ENCODE peak calls at places on chromosomes 1 and 21, in six cellular contexts. O is colonic mucosa, T is HCT116, B is cardiac muscle cell, P is sigmoid colon, K is fibroblast of lung. E is an unnamed sample.

GRCh38 chr1:17200756-17201155 is 4.2 kb upstream of the PADI1 start:
- DNase-seq in O (no peak), T (no peak), B (no peak), P (no peak), K (no peak), E (no peak)

GRCh38 chr1:112247036-112247597 is 148.9 kb upstream of the CTTNBP2NL start:
- DNase-seq in O (no peak), T (no peak), B (no peak), P (no peak), K (no peak), E (no peak)

GRCh38 chr1:111879086-111879485 is 110.4 kb downstream of the KCND3 start:
- DNase-seq in O (no peak), T (no peak), B (no peak), P (no peak), K (no peak), E (no peak)

GRCh38 chr21:42764443-42764760 is 111.0 kb downstream of the PDE9A start:
- DNase-seq in O (no peak), T (no peak), B (no peak), P (no peak), K (no peak), E (no peak)

GRCh38 chr1:172089768-172090510 is 248.6 kb downstream of the DNM3 start:
- DNase-seq in O (peak), T (peak), B (peak), P (peak), K (peak), E (peak)

GRCh38 chr1:230948301-230948700 is 30.4 kb downstream of the TTC13 start:
- DNase-seq in O (no peak), T (no peak), B (no peak), P (no peak), K (no peak), E (no peak)

GRCh38 chr1:172778461-172779455 is 119.9 kb downstream of the FASLG start:
- DNase-seq in O (no peak), T (no peak), B (peak), P (no peak), K (no peak), E (no peak)

GRCh38 chr1:40840526-40841323 is 21.4 kb downstream of the CITED4 start:
- DNase-seq in O (no peak), T (no peak), B (no peak), P (no peak), K (no peak), E (no peak)

GRCh38 chr1:22252902-22253790 is 110.2 kb upstream of the WNT4 start:
- DNase-seq in O (no peak), T (no peak), B (no peak), P (no peak), K (no peak), E (no peak)

GRCh38 chr1:112956503-112957132 is 622 bp upstream of the SLC16A1 start:
- DNase-seq in O (peak), T (no peak), B (no peak), P (peak), K (no peak), E (no peak)

GRCh38 chr1:205688171-205688570 is 7.9 kb upstream of the SLC45A3 start:
- DNase-seq in O (no peak), T (no peak), B (no peak), P (no peak), K (no peak), E (no peak)

GRCh38 chr1:212467843-212468482 is 35.2 kb downstream of the NENF start:
- DNase-seq in O (no peak), T (no peak), B (no peak), P (no peak), K (peak), E (no peak)

GRCh38 chr1:234134878-234135277 is 230.4 kb downstream of the SLC35F3 start:
- DNase-seq in O (no peak), T (no peak), B (no peak), P (no peak), K (no peak), E (no peak)

GRCh38 chr1:207923561-207923960 is 12.6 kb upstream of the CD34 start:
- DNase-seq in O (no peak), T (no peak), B (no peak), P (no peak), K (no peak), E (no peak)

GRCh38 chr1:8396912-8397406 is 79.0 kb downstream of the SLC45A1 start:
- DNase-seq in O (no peak), T (no peak), B (peak), P (peak), K (peak), E (peak)

GRCh38 chr1:245575710-245576109 is 420.9 kb downstream of the KIF26B start:
- DNase-seq in O (no peak), T (no peak), B (peak), P (no peak), K (peak), E (no peak)

GRCh38 chr1:226633541-226634155 is 85.1 kb downstream of the STUM start:
- DNase-seq in O (no peak), T (no peak), B (no peak), P (peak), K (no peak), E (no peak)

GRCh38 chr1:109790735-109791494 is 27.2 kb upstream of the EPS8L3 start:
- DNase-seq in O (peak), T (peak), B (peak), P (peak), K (peak), E (no peak)

GRCh38 chr1:158101455-158101854 is 79.2 kb upstream of the CD1D start:
- DNase-seq in O (no peak), T (no peak), B (no peak), P (no peak), K (no peak), E (no peak)

GRCh38 chr1:243254233-243254926 is 701 bp downstream of the CEP170 start:
- DNase-seq in O (peak), T (no peak), B (peak), P (peak), K (peak), E (peak)

GRCh38 chr1:92922378-92923035 is 38.8 kb downstream of the DIPK1A start:
- DNase-seq in O (no peak), T (no peak), B (no peak), P (no peak), K (peak), E (no peak)

GRCh38 chr1:83967336-83967735 is 31.6 kb downstream of the TTLL7 start:
- DNase-seq in O (no peak), T (no peak), B (no peak), P (no peak), K (peak), E (no peak)

GRCh38 chr1:83970802-83971201 is 28.1 kb downstream of the TTLL7 start:
- DNase-seq in O (no peak), T (no peak), B (no peak), P (no peak), K (no peak), E (no peak)

GRCh38 chr1:83964153-83964552 is 34.8 kb downstream of the TTLL7 start:
- DNase-seq in O (no peak), T (no peak), B (peak), P (no peak), K (no peak), E (no peak)

GRCh38 chr1:83970119-83970518 is 28.8 kb downstream of the TTLL7 start:
- DNase-seq in O (no peak), T (no peak), B (no peak), P (no peak), K (no peak), E (no peak)
- H3K27ac ChIP-seq in O (no peak), T (no peak), B (no peak), P (no peak), K (no peak), E (no peak)

GRCh38 chr1:33096358-33097005 is 15.5 kb downstream of the AZIN2 start:
- DNase-seq in O (no peak), T (no peak), B (peak), P (no peak), K (peak), E (no peak)

GRCh38 chr1:33097762-33098161 is 16.8 kb downstream of the AZIN2 start:
- DNase-seq in O (no peak), T (no peak), B (no peak), P (no peak), K (no peak), E (no peak)

GRCh38 chr1:33098371-33098770 is 17.4 kb downstream of the AZIN2 start:
- DNase-seq in O (no peak), T (no peak), B (peak), P (no peak), K (peak), E (no peak)

GRCh38 chr1:33097137-33097611 is 16.2 kb downstream of the AZIN2 start:
- DNase-seq in O (no peak), T (no peak), B (peak), P (no peak), K (peak), E (no peak)

GRCh38 chr1:33099290-33100118 is 18.6 kb downstream of the AZIN2 start:
- DNase-seq in O (no peak), T (peak), B (peak), P (no peak), K (peak), E (peak)
- TF ChIP-seq CTCF in O (no peak), T (peak), B (peak), P (no peak), K (peak), E (no peak)

DNA sequence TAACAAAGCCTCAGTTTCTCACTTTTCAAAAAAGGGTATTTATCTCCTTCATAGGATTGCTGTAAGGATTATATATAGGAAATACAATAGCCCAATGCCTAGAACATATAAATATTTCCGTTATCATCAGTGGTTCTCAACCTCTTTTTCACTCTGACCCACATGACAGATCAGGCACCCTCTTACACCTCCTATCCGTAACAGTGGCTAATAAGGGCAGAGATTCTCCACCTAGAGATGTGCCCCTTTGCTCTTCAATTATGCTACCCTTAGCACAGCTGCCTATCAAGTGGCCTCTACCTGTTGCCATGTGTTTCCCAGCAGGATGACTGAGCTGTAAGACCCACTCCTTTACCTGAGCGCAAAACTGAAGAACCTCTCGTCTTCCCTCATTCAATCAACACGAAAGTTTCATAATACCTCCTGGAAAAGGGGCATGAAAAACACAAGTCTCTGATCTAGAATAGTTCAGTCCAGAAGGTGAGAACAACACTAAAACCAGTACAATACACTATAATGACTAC is 10.5 kb downstream of the PUM1 start:
- DNase-seq in O (no peak), T (no peak), B (no peak), P (no peak), K (no peak), E (no peak)
- H3K27ac ChIP-seq in O (no peak), T (no peak), B (peak), P (no peak), K (no peak), E (no peak)

DNA sequence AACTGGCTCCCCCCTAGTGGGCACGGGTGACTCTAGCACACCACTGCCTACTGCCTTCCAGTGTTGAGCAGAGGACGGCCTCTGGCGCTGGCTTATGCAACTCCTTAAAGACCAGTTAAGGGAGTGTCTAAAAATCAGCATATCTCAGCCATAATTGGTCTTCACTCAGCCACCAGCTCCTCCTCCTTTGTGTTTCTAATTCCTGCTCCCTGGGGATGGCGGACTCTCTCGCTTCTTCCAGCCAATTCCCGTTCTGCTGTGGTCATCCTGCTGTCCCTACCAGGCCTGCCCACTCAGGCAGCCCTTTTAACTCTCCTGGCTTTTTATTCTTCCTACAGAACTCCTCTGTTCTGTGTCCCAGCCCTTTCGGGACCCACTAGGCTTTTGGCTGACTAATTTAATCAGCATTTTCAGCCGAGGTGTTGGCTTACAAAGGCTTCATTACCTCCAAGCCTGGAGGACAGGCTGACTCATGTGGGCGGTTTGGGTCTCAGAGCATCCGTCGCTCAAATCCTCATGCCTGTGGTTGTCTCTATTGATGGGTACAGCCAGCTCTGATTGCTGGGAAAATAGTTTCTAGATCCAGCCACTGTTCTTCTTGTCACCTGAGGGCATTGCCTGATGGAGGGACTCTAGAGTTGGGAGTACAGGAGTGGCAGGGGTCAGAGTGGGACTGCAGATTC is 332.5 kb downstream of the CAMTA1 start:
- DNase-seq in O (no peak), T (peak), B (peak), P (no peak), K (peak), E (peak)
- TF ChIP-seq CTCF in O (no peak), T (no peak), B (no peak), P (no peak), K (no peak), E (no peak)

GRCh38 chr1:114448370-114448769 is 62.6 kb downstream of the TRIM33 start:
- DNase-seq in O (no peak), T (no peak), B (no peak), P (no peak), K (no peak), E (no peak)
- H3K27ac ChIP-seq in O (no peak), T (no peak), B (no peak), P (no peak), K (no peak), E (no peak)

GRCh38 chr21:33265664-33266049 is 510 bp upstream of the IL10RB start:
- DNase-seq in O (peak), T (no peak), B (no peak), P (peak), K (no peak), E (no peak)
- TF ChIP-seq CTCF in O (no peak), T (no peak), B (no peak), P (no peak), K (no peak), E (no peak)

GRCh38 chr1:45943185-45943584 is 139.8 kb downstream of the MAST2 start:
- DNase-seq in O (no peak), T (no peak), B (no peak), P (no peak), K (no peak), E (no peak)

GRCh38 chr1:45942411-45942810 is 139.0 kb downstream of the MAST2 start:
- DNase-seq in O (no peak), T (no peak), B (no peak), P (no peak), K (no peak), E (no peak)

DNA sequence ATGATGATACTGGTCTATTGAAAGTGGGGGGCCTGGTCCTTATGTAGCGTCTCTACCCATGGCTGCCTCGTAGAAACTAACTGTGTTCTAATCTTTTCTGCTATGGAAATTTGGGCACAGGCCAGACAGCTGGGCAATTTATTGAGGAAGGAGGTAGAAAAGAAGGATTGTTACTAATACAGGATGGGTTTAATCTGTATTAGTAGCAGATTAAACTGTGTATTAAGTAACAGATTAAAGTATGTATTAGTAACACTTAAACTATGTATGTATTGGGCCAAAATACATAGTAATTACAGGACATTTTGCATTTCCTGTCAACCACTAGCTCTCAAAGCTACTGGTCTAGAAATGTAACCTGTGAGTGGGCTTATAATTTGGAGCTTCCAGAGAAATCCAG is 142.0 kb downstream of the MAST2 start:
- DNase-seq in O (no peak), T (no peak), B (peak), P (no peak), K (peak), E (no peak)
- H3K27ac ChIP-seq in O (no peak), T (no peak), B (no peak), P (no peak), K (no peak), E (no peak)

E was measured in RWPE1.